ENCODE peak calls at places on chromosomes 1 and 21, in nine cellular contexts. R is fibroblast of lung, D is body of pancreas, V is progenitor cell of endocrine pancreas, I is AG09319, N is GM23338, B is HFFc6, G is kidney epithelial cell, O is neural progenitor cell. Q is an unnamed sample.
A peak's percentile ranks its signal among the peaks of the same experiment; 100 is the strongest.

GRCh38 chr21:41188476-41189146 is 20.7 kb downstream of the BACE2 start:
- DNase-seq in O (no peak), D (no peak), V (no peak), N (no peak), G (no peak), B (no peak), R (no peak), I (no peak), Q (no peak)

GRCh38 chr1:96521994-96522760 is 199.4 kb upstream of the PTBP2 start:
- DNase-seq in G (no peak), O (no peak), V (no peak), I (no peak), N (no peak), R (no peak), B (no peak), D (no peak), Q (peak; percentile 62)

GRCh38 chr1:18818036-18818435 is 41.4 kb downstream of the TAS1R2 start:
- DNase-seq in R (no peak), I (no peak), D (no peak), B (no peak), V (no peak), N (no peak), O (peak; percentile 37), G (no peak), Q (no peak)

GRCh38 chr1:24724345-24725208 is 20.7 kb upstream of the CLIC4 start:
- DNase-seq in D (no peak), G (no peak), O (peak; percentile 40), N (peak; percentile 58), I (no peak), V (no peak), R (peak; percentile 76), B (peak; percentile 53), Q (peak; percentile 79)

GRCh38 chr21:38170283-38170682 is 86.5 kb upstream of the KCNJ15 start:
- DNase-seq in O (peak; percentile 59), V (no peak), N (peak; percentile 68), I (no peak), D (no peak), R (peak; percentile 15), G (no peak), B (peak; percentile 25), Q (peak; percentile 53)

GRCh38 chr1:212034516-212035122 is 738 bp downstream of the INTS7 start:
- DNase-seq in I (no peak), V (no peak), G (no peak), D (no peak), N (no peak), B (no peak), R (no peak), O (no peak), Q (no peak)

GRCh38 chr1:230191839-230192238 is 124.8 kb downstream of the GALNT2 start:
- DNase-seq in R (no peak), O (no peak), D (no peak), I (no peak), N (no peak), B (no peak), V (no peak), G (no peak), Q (no peak)

GRCh38 chr1:37403166-37403565 is 71.2 kb upstream of the ZC3H12A start:
- DNase-seq in B (no peak), R (no peak), N (peak; percentile 45), V (no peak), G (no peak), D (no peak), I (no peak), O (no peak), Q (no peak)

GRCh38 chr1:65431111-65431705 is 10.7 kb downstream of the LEPR start:
- DNase-seq in G (no peak), O (peak; percentile 44), I (no peak), D (no peak), N (peak; percentile 75), B (peak; percentile 59), R (peak; percentile 74), V (no peak), Q (peak; percentile 65)

GRCh38 chr1:242203290-242203689 is 204.4 kb upstream of the MAP1LC3C start:
- DNase-seq in G (no peak), V (no peak), D (no peak), R (no peak), O (no peak), N (no peak), B (no peak), I (no peak), Q (no peak)

GRCh38 chr1:215263636-215264035 is 181.1 kb downstream of the KCNK2 start:
- DNase-seq in D (no peak), R (no peak), B (no peak), V (no peak), N (no peak), G (no peak), I (no peak), O (no peak), Q (no peak)

GRCh38 chr1:234980224-234980656 is 148.4 kb downstream of the TOMM20 start:
- DNase-seq in B (peak; percentile 66), G (no peak), N (no peak), O (no peak), I (no peak), D (no peak), V (no peak), R (no peak), Q (no peak)

GRCh38 chr1:222061711-222062359 is 319.9 kb upstream of the DUSP10 start:
- DNase-seq in G (no peak), I (no peak), V (no peak), R (no peak), B (no peak), D (no peak), N (no peak), O (no peak), Q (no peak)

DNA sequence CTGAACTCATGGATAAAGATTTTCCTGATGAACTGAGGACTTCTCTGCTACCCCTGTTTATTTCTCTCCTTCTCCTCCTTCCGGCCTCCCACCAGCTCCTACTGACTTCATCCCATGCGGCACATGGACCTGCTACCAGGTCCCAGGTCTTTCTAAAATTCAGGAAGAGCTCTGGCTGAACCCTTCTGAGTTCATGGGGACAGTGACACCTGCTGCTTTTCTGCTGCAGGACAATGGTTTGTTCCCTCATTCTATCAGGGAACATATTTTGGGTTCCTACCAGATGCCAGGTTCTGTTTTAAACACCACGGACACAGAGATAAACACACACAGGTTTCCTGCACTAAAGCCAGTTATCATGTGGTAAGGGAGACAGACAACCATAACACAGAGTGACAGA is 114.1 kb upstream of the RAB4A start:
- DNase-seq in B (no peak), R (peak; percentile 30), O (peak; percentile 44), I (no peak), N (peak; percentile 50), D (peak; percentile 60), G (no peak), V (no peak), Q (no peak)
- TF ChIP-seq CTCF in B (no peak), R (no peak), O (peak; percentile 51), I (peak; percentile 20), N (peak; percentile 66), D (peak; percentile 79), G (no peak), V (peak; percentile 58), Q (peak; percentile 16)

DNA sequence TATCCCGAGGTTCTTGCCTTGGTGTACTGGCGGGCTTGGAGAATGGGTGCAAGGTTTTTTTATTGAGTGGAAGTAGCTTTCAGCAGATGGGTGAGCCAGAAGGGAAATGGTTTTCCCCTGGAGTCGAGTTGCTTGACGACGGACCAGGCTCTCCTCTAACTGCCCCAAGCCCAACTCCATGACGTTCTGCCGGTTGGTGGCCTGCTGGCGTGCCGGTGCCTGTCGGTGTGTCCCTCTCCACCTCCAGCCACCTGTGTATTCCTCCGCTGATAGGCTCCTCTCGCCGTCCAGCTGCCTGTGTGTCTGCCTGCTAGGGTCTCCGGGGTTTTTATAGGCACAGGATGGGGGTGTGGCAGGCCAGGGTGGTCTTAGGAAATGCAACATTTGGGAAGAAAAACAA is 34.3 kb upstream of the PTGFRN start:
- DNase-seq in O (no peak), B (no peak), G (no peak), R (no peak), D (no peak), N (no peak), I (no peak), V (no peak), Q (no peak)
- TF ChIP-seq CTCF in O (no peak), B (no peak), G (no peak), R (no peak), D (no peak), N (no peak), I (no peak), V (no peak), Q (no peak)

GRCh38 chr1:233780049-233780448 is 124.4 kb upstream of the SLC35F3 start:
- DNase-seq in R (no peak), G (no peak), N (no peak), B (no peak), D (no peak), V (no peak), O (no peak), I (no peak), Q (no peak)
- TF ChIP-seq CTCF in R (no peak), G (no peak), N (no peak), B (no peak), D (no peak), V (no peak), O (no peak), I (no peak), Q (no peak)

GRCh38 chr21:34795152-34796141 is 126.7 kb downstream of the CLIC6 start:
- DNase-seq in D (no peak), G (no peak), R (peak; percentile 77), V (no peak), B (peak; percentile 77), I (no peak), O (no peak), N (no peak), Q (peak; percentile 91)
- TF ChIP-seq CTCF in D (peak; percentile 16), G (no peak), R (peak; percentile 20), V (no peak), B (peak; percentile 25), I (no peak), O (no peak), N (no peak), Q (peak; percentile 9)

GRCh38 chr1:164495915-164496314 is 63.1 kb upstream of the PBX1 start:
- DNase-seq in R (no peak), G (no peak), O (no peak), B (no peak), V (no peak), D (no peak), I (no peak), N (no peak), Q (no peak)
- TF ChIP-seq CTCF in R (no peak), G (no peak), O (no peak), B (no peak), V (no peak), D (no peak), I (no peak), N (no peak), Q (no peak)

GRCh38 chr1:248811514-248812490 is 13.9 kb downstream of the SH3BP5L start:
- DNase-seq in O (no peak), B (no peak), R (no peak), G (no peak), V (no peak), D (no peak), N (peak; percentile 56), I (no peak), Q (no peak)
- TF ChIP-seq CTCF in O (no peak), B (peak; percentile 43), R (no peak), G (no peak), V (no peak), D (no peak), N (peak; percentile 71), I (no peak), Q (no peak)

Q was measured in foreskin fibroblast.